ENCODE peak calls at places on chromosomes 3 and 15, in nine cellular contexts. J is AG10803, X is cardiac muscle cell, V is astrocyte of the spinal cord, H is A549, I is AG09309, Z is mammary epithelial cell, Y is SJSA1, N is fibroblast of mammary gland. E is an unnamed sample.

GRCh38 chr3:174862101-174862500 is 3.0 kb downstream of the NAALADL2 start:
- DNase-seq in X (no peak), N (peak; percentile 6), Z (peak; percentile 66), I (no peak), J (no peak), H (peak; percentile 32), V (no peak), Y (no peak), E (no peak)

GRCh38 chr3:133396906-133397305 is 3.0 kb upstream of the BFSP2 start:
- DNase-seq in I (no peak), H (no peak), J (no peak), N (no peak), Y (no peak), Z (no peak), X (no peak), V (no peak), E (no peak)

GRCh38 chr3:77348244-77348855 is 308.5 kb downstream of the ROBO2 start:
- DNase-seq in V (peak; percentile 14), Z (no peak), N (peak; percentile 15), H (peak; percentile 35), I (no peak), J (no peak), X (peak; percentile 19), Y (no peak), E (no peak)

GRCh38 chr3:185151959-185152432 is 864 bp downstream of the C3orf70 start:
- DNase-seq in I (no peak), X (peak; percentile 38), J (peak; percentile 39), H (no peak), N (no peak), V (no peak), Z (no peak), Y (no peak), E (no peak)

GRCh38 chr3:27431116-27431515 is 53.1 kb downstream of the SLC4A7 start:
- DNase-seq in I (peak; percentile 92), Z (peak; percentile 77), J (peak; percentile 99), H (peak; percentile 87), Y (peak; percentile 65), V (peak; percentile 98), N (peak; percentile 99), X (peak; percentile 98), E (peak; percentile 96)

GRCh38 chr3:58236527-58237237 is 910 bp upstream of the ABHD6 start:
- DNase-seq in H (no peak), Y (no peak), J (no peak), N (no peak), V (no peak), I (no peak), Z (no peak), X (no peak), E (no peak)

GRCh38 chr15:57440799-57441198 is 64.5 kb downstream of the CGNL1 start:
- DNase-seq in N (peak; percentile 31), J (peak; percentile 72), V (peak; percentile 91), X (peak; percentile 91), Z (peak; percentile 70), Y (no peak), I (peak; percentile 78), H (no peak), E (peak; percentile 36)

GRCh38 chr15:72237286-72238224 is 6.6 kb upstream of the PKM start:
- DNase-seq in N (peak; percentile 97), X (peak; percentile 97), J (peak; percentile 98), Z (peak; percentile 97), I (peak; percentile 93), Y (peak; percentile 96), V (peak; percentile 98), H (peak; percentile 97), E (peak; percentile 95)

GRCh38 chr3:174863488-174863887 is 4.4 kb downstream of the NAALADL2 start:
- DNase-seq in Z (peak; percentile 94), Y (no peak), X (no peak), V (no peak), I (no peak), N (no peak), H (no peak), J (no peak), E (no peak)

GRCh38 chr3:54243262-54243931 is 121.0 kb downstream of the CACNA2D3 start:
- DNase-seq in J (no peak), H (peak; percentile 4), N (no peak), Y (no peak), X (peak; percentile 53), I (no peak), Z (no peak), V (no peak), E (no peak)
- H3K4me3 ChIP-seq in J (peak overlapping the region; percentile 40), H (peak overlapping the region; percentile 46), N (peak overlapping the region; percentile 25), Y (peak overlapping the region; percentile 35), X (no peak overlapping the region), I (no peak overlapping the region), Z (no peak overlapping the region), V (no peak overlapping the region), E (no peak overlapping the region)

GRCh38 chr3:30657914-30658313 is 51.5 kb downstream of the TGFBR2 start:
- DNase-seq in I (no peak), N (peak; percentile 49), H (no peak), Z (no peak), V (no peak), X (peak; percentile 40), J (peak; percentile 39), Y (no peak), E (no peak)

GRCh38 chr3:30656624-30657141 is 50.3 kb downstream of the TGFBR2 start:
- DNase-seq in N (no peak), J (no peak), I (no peak), Z (no peak), Y (no peak), V (no peak), H (no peak), X (no peak), E (no peak)

GRCh38 chr3:30659270-30660127 is 53.1 kb downstream of the TGFBR2 start:
- DNase-seq in J (peak; percentile 99), V (peak; percentile 97), X (peak; percentile 89), N (peak; percentile 97), H (peak; percentile 81), Y (peak; percentile 72), Z (peak; percentile 78), I (peak; percentile 95), E (peak; percentile 86)

GRCh38 chr3:30660128-30660525 is 53.7 kb downstream of the TGFBR2 start:
- DNase-seq in I (no peak), X (no peak), J (no peak), Z (no peak), V (no peak), Y (no peak), N (no peak), H (no peak), E (no peak)

DNA sequence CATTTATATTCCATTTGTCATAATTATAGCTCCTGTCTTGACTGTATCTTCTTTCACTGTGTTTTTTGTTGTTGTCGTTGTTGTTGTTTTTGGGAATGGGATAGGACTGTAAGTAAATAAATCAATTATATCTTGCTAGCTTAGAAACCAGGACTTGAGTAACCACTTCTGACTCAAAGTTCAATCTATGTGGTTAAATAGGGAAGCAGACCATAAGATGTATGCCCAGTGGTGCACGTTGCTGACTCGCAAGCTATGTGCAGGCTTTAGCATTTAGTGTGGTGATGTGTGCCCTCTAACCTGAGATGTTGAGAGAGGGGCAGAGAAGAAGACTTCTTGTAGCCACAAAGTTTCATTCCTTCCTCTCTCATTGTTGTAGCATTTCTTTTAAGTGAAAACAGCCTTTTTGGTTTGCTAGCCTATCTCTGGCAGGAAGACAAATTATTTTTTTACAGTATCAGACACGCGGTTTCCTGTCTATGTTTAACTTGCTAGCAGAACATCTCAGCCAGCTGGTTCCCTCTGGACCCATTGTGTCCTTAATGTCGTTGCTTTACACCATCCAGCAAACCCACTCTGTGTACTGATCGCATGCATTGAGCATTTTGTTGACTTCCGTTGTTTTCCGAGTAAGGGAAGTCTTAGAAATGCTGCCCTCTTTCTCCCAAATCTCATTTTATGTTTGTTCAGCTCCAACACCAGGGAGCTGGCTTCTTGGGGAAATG is 52.1 kb downstream of the TGFBR2 start:
- DNase-seq in H (peak; percentile 36), N (peak; percentile 85), Z (peak; percentile 60), Y (no peak), X (peak; percentile 73), I (no peak), V (peak; percentile 89), J (peak; percentile 82), E (peak; percentile 73)
- H3K4me3 ChIP-seq in H (peak overlapping the region; percentile 18), N (peak overlapping the region; percentile 11), Z (no peak overlapping the region), Y (peak overlapping the region; percentile 7), X (no peak overlapping the region), I (no peak overlapping the region), V (no peak overlapping the region), J (no peak overlapping the region), E (peak overlapping the region; percentile 1)

GRCh38 chr3:120681506-120682038 is 467 bp downstream of the HGD start:
- DNase-seq in N (no peak), Z (no peak), X (no peak), V (no peak), I (no peak), J (no peak), Y (no peak), H (no peak), E (no peak)

GRCh38 chr3:120681018-120681417 is 1.0 kb downstream of the HGD start:
- DNase-seq in Z (no peak), Y (no peak), I (no peak), V (no peak), J (no peak), X (no peak), H (no peak), N (no peak), E (no peak)

GRCh38 chr3:120680193-120680894 is 1.7 kb downstream of the HGD start:
- DNase-seq in I (no peak), J (no peak), Z (no peak), N (no peak), V (no peak), H (no peak), X (no peak), Y (no peak), E (no peak)

GRCh38 chr3:120678331-120678845 is 3.7 kb downstream of the HGD start:
- DNase-seq in H (peak; percentile 90), J (peak; percentile 72), X (peak; percentile 88), Y (no peak), Z (peak; percentile 68), I (peak; percentile 62), V (peak; percentile 78), N (peak; percentile 80), E (peak; percentile 90)

GRCh38 chr3:120678984-120679383 is 3.1 kb downstream of the HGD start:
- DNase-seq in V (no peak), H (peak; percentile 20), N (no peak), I (no peak), Z (no peak), X (no peak), Y (no peak), J (no peak), E (no peak)
- H3K4me3 ChIP-seq in V (no peak overlapping the region), H (peak overlapping the region; percentile 50), N (no peak overlapping the region), I (no peak overlapping the region), Z (no peak overlapping the region), X (no peak overlapping the region), Y (no peak overlapping the region), J (no peak overlapping the region), E (no peak overlapping the region)

DNA sequence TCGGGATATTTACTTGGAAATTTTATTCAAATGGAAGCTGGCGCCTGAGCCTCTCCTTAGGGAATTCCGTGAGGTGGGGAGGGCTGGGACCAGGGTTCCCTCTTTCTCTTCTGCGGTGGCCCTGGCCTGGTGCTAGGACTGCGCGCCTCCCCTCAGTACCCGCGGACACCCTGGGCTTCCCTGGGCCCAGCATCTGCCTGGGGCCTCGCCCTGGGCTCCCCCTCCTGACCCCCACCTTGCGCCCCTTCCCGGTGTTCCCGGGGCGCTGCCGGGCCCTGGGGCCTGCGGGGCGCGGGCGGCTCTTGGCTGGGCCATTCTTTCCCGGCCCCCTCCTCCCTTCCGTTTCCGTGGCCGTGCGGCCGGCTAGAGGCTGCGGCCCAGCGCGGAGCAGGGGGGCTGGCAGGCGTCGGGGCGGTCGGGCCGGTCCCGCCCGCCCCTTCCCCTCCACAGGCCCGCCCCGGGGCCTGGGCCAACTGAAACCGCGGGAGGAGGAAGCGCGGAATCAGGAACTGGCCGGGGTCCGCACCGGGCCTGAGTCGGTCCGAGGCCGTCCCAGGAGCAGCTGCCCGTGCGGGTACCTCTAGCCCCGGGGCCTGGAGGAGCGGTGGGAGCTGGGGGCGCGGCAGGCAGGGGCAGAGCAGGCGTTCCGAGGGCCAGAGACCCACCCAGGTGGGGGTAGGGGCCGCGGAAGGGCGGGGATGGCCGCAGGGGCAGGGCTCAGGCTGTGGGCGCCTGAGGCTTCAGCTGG is at the start of gene FES:
- DNase-seq in J (peak; percentile 39), X (peak; percentile 81), Z (no peak), N (no peak), Y (no peak), V (peak; percentile 56), I (no peak), H (no peak), E (no peak)
- H3K4me3 ChIP-seq in J (peak within 1 kb of the TSS; percentile 57), X (no peak within 1 kb of the TSS), Z (no peak within 1 kb of the TSS), N (peak within 1 kb of the TSS; percentile 36), Y (no peak within 1 kb of the TSS), V (peak within 1 kb of the TSS; percentile 39), I (peak within 1 kb of the TSS; percentile 4), H (no peak within 1 kb of the TSS), E (peak within 1 kb of the TSS; percentile 51)

E was measured in skeletal muscle cell.